ENCODE peak calls at places on chromosomes 4 and X, in nine cellular contexts. One of them, this sample, is unnamed.

GRCh38 chrX:46456125-46456922 is 88.9 kb downstream of the ZNF674 start:
- DNase-seq in astrocyte of the cerebellum: no peak
- DNase-seq in GM13976: no peak
- DNase-seq in PC-3: no peak
- DNase-seq in suprapubic skin: no peak
- DNase-seq in H9: no peak
- DNase-seq in NB4: no peak
- DNase-seq in WTC11: no peak
- DNase-seq in psoas muscle: no peak
- DNase-seq in this sample: no peak

GRCh38 chrX:151386838-151387459 is 10.1 kb upstream of the VMA21 start:
- DNase-seq in astrocyte of the cerebellum: no peak
- DNase-seq in GM13976: no peak
- DNase-seq in PC-3: no peak
- DNase-seq in suprapubic skin: no peak
- DNase-seq in H9: no peak
- DNase-seq in NB4: no peak
- DNase-seq in WTC11: no peak
- DNase-seq in psoas muscle: no peak
- DNase-seq in this sample: no peak

GRCh38 chr4:187618701-187619278 is 376.8 kb upstream of the ZFP42 start:
- DNase-seq in astrocyte of the cerebellum: peak; percentile 15
- DNase-seq in GM13976: no peak
- DNase-seq in PC-3: peak; percentile 21
- DNase-seq in suprapubic skin: no peak
- DNase-seq in H9: no peak
- DNase-seq in NB4: no peak
- DNase-seq in WTC11: no peak
- DNase-seq in psoas muscle: no peak
- DNase-seq in this sample: no peak

GRCh38 chr4:118991686-118992085 is 103.0 kb downstream of the SYNPO2 start:
- DNase-seq in astrocyte of the cerebellum: no peak
- DNase-seq in GM13976: peak; percentile 21
- DNase-seq in PC-3: no peak
- DNase-seq in suprapubic skin: no peak
- DNase-seq in H9: no peak
- DNase-seq in NB4: no peak
- DNase-seq in WTC11: no peak
- DNase-seq in psoas muscle: no peak
- DNase-seq in this sample: peak; percentile 13

GRCh38 chrX:5726246-5726645 is 502.4 kb downstream of the NLGN4X start:
- DNase-seq in astrocyte of the cerebellum: no peak
- DNase-seq in GM13976: no peak
- DNase-seq in PC-3: peak; percentile 35
- DNase-seq in suprapubic skin: no peak
- DNase-seq in H9: no peak
- DNase-seq in NB4: peak; percentile 9
- DNase-seq in WTC11: no peak
- DNase-seq in psoas muscle: no peak
- DNase-seq in this sample: no peak

GRCh38 chrX:133859860-133860259 is 125.5 kb downstream of the GPC3 start:
- DNase-seq in astrocyte of the cerebellum: peak; percentile 4
- DNase-seq in GM13976: no peak
- DNase-seq in PC-3: no peak
- DNase-seq in suprapubic skin: no peak
- DNase-seq in H9: no peak
- DNase-seq in NB4: no peak
- DNase-seq in WTC11: no peak
- DNase-seq in psoas muscle: no peak
- DNase-seq in this sample: no peak

GRCh38 chr4:140309124-140309870 is 64.1 kb upstream of the SCOC start:
- DNase-seq in astrocyte of the cerebellum: no peak
- DNase-seq in GM13976: no peak
- DNase-seq in PC-3: peak; percentile 24
- DNase-seq in suprapubic skin: no peak
- DNase-seq in H9: peak; percentile 47
- DNase-seq in NB4: no peak
- DNase-seq in WTC11: peak; percentile 18
- DNase-seq in psoas muscle: no peak
- DNase-seq in this sample: no peak

GRCh38 chr4:85050736-85051135 is 84.2 kb upstream of the WDFY3 start:
- DNase-seq in astrocyte of the cerebellum: no peak
- DNase-seq in GM13976: no peak
- DNase-seq in PC-3: no peak
- DNase-seq in suprapubic skin: no peak
- DNase-seq in H9: no peak
- DNase-seq in NB4: no peak
- DNase-seq in WTC11: no peak
- DNase-seq in psoas muscle: no peak
- DNase-seq in this sample: no peak

GRCh38 chr4:74428278-74428677 is 16.7 kb upstream of the AREG start:
- DNase-seq in astrocyte of the cerebellum: no peak
- DNase-seq in GM13976: no peak
- DNase-seq in PC-3: peak; percentile 85
- DNase-seq in suprapubic skin: no peak
- DNase-seq in H9: no peak
- DNase-seq in NB4: no peak
- DNase-seq in WTC11: no peak
- DNase-seq in psoas muscle: no peak
- DNase-seq in this sample: no peak

GRCh38 chr4:39020130-39020529 is 12.1 kb downstream of the TMEM156 start:
- DNase-seq in astrocyte of the cerebellum: no peak
- DNase-seq in GM13976: no peak
- DNase-seq in PC-3: no peak
- DNase-seq in suprapubic skin: no peak
- DNase-seq in H9: no peak
- DNase-seq in NB4: no peak
- DNase-seq in WTC11: no peak
- DNase-seq in psoas muscle: no peak
- DNase-seq in this sample: no peak

GRCh38 chr4:116101321-116101720 is 984.1 kb downstream of the TRAM1L1 start:
- DNase-seq in astrocyte of the cerebellum: no peak
- DNase-seq in GM13976: no peak
- DNase-seq in PC-3: peak; percentile 30
- DNase-seq in suprapubic skin: no peak
- DNase-seq in H9: no peak
- DNase-seq in NB4: no peak
- DNase-seq in WTC11: no peak
- DNase-seq in psoas muscle: no peak
- DNase-seq in this sample: no peak

GRCh38 chrX:71659959-71660358 is 7.4 kb upstream of the LOC101059915 start:
- DNase-seq in astrocyte of the cerebellum: no peak
- DNase-seq in GM13976: no peak
- DNase-seq in PC-3: no peak
- DNase-seq in suprapubic skin: no peak
- DNase-seq in H9: no peak
- DNase-seq in NB4: no peak
- DNase-seq in WTC11: no peak
- DNase-seq in psoas muscle: no peak
- DNase-seq in this sample: no peak

GRCh38 chrX:71661919-71662318 is 5.4 kb upstream of the LOC101059915 start:
- DNase-seq in astrocyte of the cerebellum: no peak
- DNase-seq in GM13976: no peak
- DNase-seq in PC-3: no peak
- DNase-seq in suprapubic skin: no peak
- DNase-seq in H9: no peak
- DNase-seq in NB4: no peak
- DNase-seq in WTC11: no peak
- DNase-seq in psoas muscle: no peak
- DNase-seq in this sample: no peak

GRCh38 chrX:71657267-71657666 is 10.1 kb upstream of the LOC101059915 start:
- DNase-seq in astrocyte of the cerebellum: no peak
- DNase-seq in GM13976: no peak
- DNase-seq in PC-3: no peak
- DNase-seq in suprapubic skin: no peak
- DNase-seq in H9: no peak
- DNase-seq in NB4: no peak
- DNase-seq in WTC11: no peak
- DNase-seq in psoas muscle: no peak
- DNase-seq in this sample: no peak

GRCh38 chrX:71660562-71661416 is 6.6 kb upstream of the LOC101059915 start:
- DNase-seq in astrocyte of the cerebellum: no peak
- DNase-seq in GM13976: no peak
- DNase-seq in PC-3: no peak
- DNase-seq in suprapubic skin: no peak
- DNase-seq in H9: no peak
- DNase-seq in NB4: no peak
- DNase-seq in WTC11: no peak
- DNase-seq in psoas muscle: no peak
- DNase-seq in this sample: no peak

GRCh38 chrX:71659342-71659741 is 8.0 kb upstream of the LOC101059915 start:
- DNase-seq in astrocyte of the cerebellum: no peak
- DNase-seq in GM13976: no peak
- DNase-seq in PC-3: no peak
- DNase-seq in suprapubic skin: no peak
- DNase-seq in H9: no peak
- DNase-seq in NB4: no peak
- DNase-seq in WTC11: no peak
- DNase-seq in psoas muscle: no peak
- DNase-seq in this sample: no peak
- TF ChIP-seq CTCF in astrocyte of the cerebellum: no peak
- TF ChIP-seq CTCF in GM13976: no peak
- TF ChIP-seq CTCF in PC-3: no peak
- TF ChIP-seq CTCF in suprapubic skin: no peak
- TF ChIP-seq CTCF in H9: no peak
- TF ChIP-seq CTCF in NB4: no peak
- TF ChIP-seq CTCF in WTC11: no peak
- TF ChIP-seq CTCF in psoas muscle: no peak
- TF ChIP-seq CTCF in this sample: no peak

DNA sequence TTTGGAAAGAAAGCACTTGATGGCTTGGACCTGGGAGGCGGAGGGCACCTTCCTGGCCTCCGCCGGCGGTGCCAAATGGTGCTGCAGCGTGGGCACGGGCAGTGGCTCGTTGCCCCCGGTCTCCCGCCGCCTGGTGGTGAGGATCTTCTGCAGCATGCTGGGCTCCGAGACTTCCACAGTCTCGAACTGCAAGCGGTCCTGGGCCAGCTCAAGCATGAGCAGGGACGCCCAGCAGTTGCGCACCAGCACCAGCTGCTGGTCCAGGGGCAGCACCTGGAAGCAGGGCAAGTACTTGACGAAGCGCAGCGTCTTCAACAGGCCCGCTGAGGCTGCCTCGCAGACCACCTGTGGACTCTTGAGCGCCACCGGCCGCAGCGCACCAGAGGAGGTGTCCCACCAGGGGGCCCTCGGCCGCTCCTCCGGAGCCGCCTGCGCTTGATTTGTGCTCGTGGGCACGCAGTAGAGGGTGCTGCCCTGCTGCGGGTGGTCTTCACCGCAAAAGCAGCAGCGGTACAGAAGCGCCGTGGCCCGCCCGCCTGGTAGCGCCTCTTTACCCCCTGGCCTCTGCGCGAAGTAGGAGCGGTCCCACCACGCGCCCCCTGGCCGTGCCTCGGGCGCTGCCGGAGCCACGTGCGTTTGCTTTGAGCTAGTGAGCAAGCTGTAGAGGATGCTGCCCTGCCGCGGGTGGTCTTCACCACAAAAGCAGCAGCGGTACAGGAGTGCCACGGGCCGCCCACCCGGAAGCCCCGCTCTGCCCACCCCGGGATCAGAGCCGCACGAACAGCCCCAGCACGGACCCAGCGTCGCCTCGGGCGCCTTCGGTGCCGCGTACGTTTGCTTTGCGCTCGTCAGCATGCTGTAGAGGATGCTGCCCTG is 689 bp downstream of the NR0B1 start:
- DNase-seq in astrocyte of the cerebellum: no peak
- DNase-seq in GM13976: peak; percentile 12
- DNase-seq in PC-3: no peak
- DNase-seq in suprapubic skin: no peak
- DNase-seq in H9: peak; percentile 60
- DNase-seq in NB4: no peak
- DNase-seq in WTC11: peak; percentile 42
- DNase-seq in psoas muscle: peak; percentile 20
- DNase-seq in this sample: peak; percentile 7
- TF ChIP-seq CTCF in astrocyte of the cerebellum: peak; percentile 18
- TF ChIP-seq CTCF in GM13976: no peak
- TF ChIP-seq CTCF in PC-3: no peak
- TF ChIP-seq CTCF in suprapubic skin: no peak
- TF ChIP-seq CTCF in H9: peak; percentile 61
- TF ChIP-seq CTCF in NB4: no peak
- TF ChIP-seq CTCF in WTC11: peak; percentile 24
- TF ChIP-seq CTCF in psoas muscle: no peak
- TF ChIP-seq CTCF in this sample: no peak

DNA sequence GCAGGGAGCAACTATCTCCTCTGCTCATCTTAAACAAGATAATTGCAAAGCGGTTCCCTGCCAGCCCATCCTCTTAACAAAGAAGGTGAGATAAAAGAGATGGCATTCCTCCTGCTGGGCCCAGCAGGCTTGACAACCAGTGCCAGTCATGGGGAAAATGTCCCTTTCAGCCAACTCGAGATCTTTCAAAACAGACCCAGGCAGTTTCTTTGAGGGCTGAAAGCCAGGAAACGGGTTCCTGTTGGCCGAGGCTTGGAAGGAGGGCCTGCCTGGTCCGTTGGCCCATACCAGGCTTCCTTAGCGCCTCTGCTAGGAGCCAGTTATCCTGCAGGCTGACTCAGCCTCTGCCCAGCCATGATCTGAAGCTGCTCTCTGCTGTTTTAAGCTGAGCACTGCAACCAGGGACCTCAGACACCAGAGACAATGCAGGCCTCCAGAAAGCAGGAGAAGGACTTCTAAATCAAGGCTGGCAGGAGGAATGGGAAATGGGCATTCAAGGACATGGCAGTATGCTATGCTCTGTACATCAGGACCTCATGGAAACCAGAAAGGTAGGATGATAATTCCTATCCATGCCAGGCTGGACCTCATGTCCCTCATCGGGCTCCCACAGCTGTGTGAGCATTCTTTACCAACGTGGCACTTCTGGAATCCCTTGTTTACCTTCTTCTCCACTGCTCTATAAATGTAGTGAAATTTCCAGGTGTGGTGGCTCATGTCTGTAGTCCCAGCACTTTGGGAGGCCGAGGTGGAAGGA is 42.4 kb upstream of the SLC2A9 start:
- DNase-seq in astrocyte of the cerebellum: peak; percentile 70
- DNase-seq in GM13976: no peak
- DNase-seq in PC-3: peak; percentile 44
- DNase-seq in suprapubic skin: no peak
- DNase-seq in H9: peak; percentile 82
- DNase-seq in NB4: peak; percentile 51
- DNase-seq in WTC11: peak; percentile 48
- DNase-seq in psoas muscle: peak; percentile 67
- DNase-seq in this sample: no peak
- TF ChIP-seq CTCF in astrocyte of the cerebellum: peak; percentile 86
- TF ChIP-seq CTCF in GM13976: no peak
- TF ChIP-seq CTCF in PC-3: peak; percentile 56
- TF ChIP-seq CTCF in suprapubic skin: peak; percentile 78
- TF ChIP-seq CTCF in H9: peak; percentile 62
- TF ChIP-seq CTCF in NB4: peak; percentile 27
- TF ChIP-seq CTCF in WTC11: no peak
- TF ChIP-seq CTCF in psoas muscle: peak; percentile 57
- TF ChIP-seq CTCF in this sample: peak; percentile 10

DNA sequence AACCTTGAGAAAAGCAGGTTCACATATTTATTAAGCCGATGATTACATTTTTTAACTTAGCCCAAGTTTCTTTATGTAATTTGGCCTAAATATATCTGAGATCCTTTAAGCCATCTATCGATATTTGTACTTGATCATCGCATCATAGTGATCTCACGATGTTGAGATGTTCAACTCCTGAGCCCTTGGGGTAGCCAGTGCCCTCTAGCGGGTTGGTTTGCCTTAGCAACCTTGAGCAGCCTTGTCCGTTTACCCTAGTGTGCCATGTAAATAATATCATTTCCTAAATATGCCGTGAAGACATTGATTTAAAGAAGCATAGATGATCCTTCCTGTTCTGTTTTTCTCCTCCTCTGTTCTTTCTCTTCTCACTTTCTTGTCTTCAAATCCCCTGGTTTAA is 432.2 kb downstream of the RPA4 start:
- DNase-seq in astrocyte of the cerebellum: no peak
- DNase-seq in GM13976: no peak
- DNase-seq in PC-3: peak; percentile 21
- DNase-seq in suprapubic skin: no peak
- DNase-seq in H9: peak; percentile 46
- DNase-seq in NB4: no peak
- DNase-seq in WTC11: peak; percentile 43
- DNase-seq in psoas muscle: no peak
- DNase-seq in this sample: no peak
- TF ChIP-seq CTCF in astrocyte of the cerebellum: no peak
- TF ChIP-seq CTCF in GM13976: no peak
- TF ChIP-seq CTCF in PC-3: peak; percentile 38
- TF ChIP-seq CTCF in suprapubic skin: no peak
- TF ChIP-seq CTCF in H9: peak; percentile 74
- TF ChIP-seq CTCF in NB4: no peak
- TF ChIP-seq CTCF in WTC11: no peak
- TF ChIP-seq CTCF in psoas muscle: peak; percentile 13
- TF ChIP-seq CTCF in this sample: no peak

This sample was measured in GM10248.